ENCODE peak calls at places on chromosome 7, in eight cellular contexts. D is nephron progenitor cell, J is hepatocyte, F is brain microvascular endothelial cell, Z is HCT116, H is fibroblast of lung, O is AG04450, E is mucosa of descending colon. B is an unnamed sample.

GRCh38 chr7:29871787-29872398 is 65.6 kb downstream of the WIPF3 start:
- DNase-seq in Z (no peak), F (peak), D (no peak), H (peak), J (no peak), O (no peak), E (no peak), B (no peak)

GRCh38 chr7:116025098-116025809 is 5.3 kb downstream of the TFEC start:
- DNase-seq in H (peak), F (peak), Z (no peak), E (no peak), O (no peak), D (no peak), J (peak), B (peak)

GRCh38 chr7:139777948-139778841 is at the start of gene HIPK2:
- DNase-seq in Z (no peak), H (peak), D (peak), E (peak), F (peak), O (no peak), J (peak), B (no peak)

GRCh38 chr7:82183633-82184032 is 259.9 kb downstream of the CACNA2D1 start:
- DNase-seq in H (peak), D (no peak), E (no peak), O (no peak), Z (no peak), J (no peak), F (peak), B (no peak)

GRCh38 chr7:158973440-158973839 is 117.1 kb downstream of the DYNC2I1 start:
- DNase-seq in J (peak), F (no peak), O (no peak), Z (peak), H (no peak), D (peak), E (no peak), B (peak)

GRCh38 chr7:155373359-155374273 is 75.9 kb downstream of the INSIG1 start:
- DNase-seq in O (no peak), H (peak), D (no peak), F (no peak), J (no peak), E (no peak), Z (no peak), B (no peak)

GRCh38 chr7:111094387-111094786 is 3.5 kb downstream of the LRRN3 start:
- DNase-seq in E (no peak), F (no peak), Z (no peak), J (no peak), D (no peak), H (no peak), O (no peak), B (no peak)

GRCh38 chr7:3942778-3943177 is 641.7 kb downstream of the SDK1 start:
- DNase-seq in D (no peak), H (peak), F (no peak), Z (no peak), J (no peak), O (no peak), E (no peak), B (no peak)

GRCh38 chr7:27112960-27113949 is 10.8 kb upstream of the HOXA2 start:
- DNase-seq in O (peak), F (no peak), H (peak), D (peak), J (peak), Z (peak), E (peak), B (no peak)

GRCh38 chr7:112080441-112080840 is 125.8 kb downstream of the DOCK4 start:
- DNase-seq in F (peak), D (no peak), O (peak), E (no peak), Z (no peak), H (peak), J (no peak), B (no peak)

GRCh38 chr7:28733035-28733434 is 225.1 kb downstream of the TRIL start:
- DNase-seq in D (no peak), J (no peak), H (no peak), Z (no peak), E (no peak), O (no peak), F (no peak), B (no peak)

GRCh38 chr7:101166909-101167644 is 1.7 kb upstream of the VGF start:
- DNase-seq in Z (no peak), J (peak), D (no peak), H (no peak), F (no peak), E (no peak), O (no peak), B (no peak)

GRCh38 chr7:30796105-30796869 is 25.1 kb downstream of the MINDY4 start:
- DNase-seq in O (peak), J (peak), Z (no peak), E (no peak), H (peak), F (no peak), D (no peak), B (no peak)

GRCh38 chr7:128708824-128709223 is 30.3 kb upstream of the CALU start:
- DNase-seq in Z (no peak), E (no peak), H (no peak), J (no peak), F (no peak), D (no peak), O (no peak), B (no peak)

GRCh38 chr7:38833329-38833728 is 75.7 kb downstream of the VPS41 start:
- DNase-seq in D (no peak), O (no peak), J (no peak), Z (no peak), F (no peak), E (no peak), H (no peak), B (no peak)

GRCh38 chr7:106358103-106358663 is 73.4 kb upstream of the NAMPT start:
- DNase-seq in E (no peak), Z (no peak), O (no peak), D (no peak), J (peak), F (peak), H (peak), B (no peak)

GRCh38 chr7:155524018-155524556 is 22.3 kb downstream of the CNPY1 start:
- DNase-seq in D (no peak), J (no peak), E (no peak), O (no peak), F (no peak), Z (no peak), H (no peak), B (no peak)

GRCh38 chr7:137485818-137486217 is 142.3 kb upstream of the PTN start:
- DNase-seq in E (no peak), F (no peak), Z (no peak), J (no peak), H (no peak), D (no peak), O (no peak), B (no peak)

GRCh38 chr7:27409776-27410175 is 167.2 kb downstream of the EVX1 start:
- DNase-seq in O (no peak), F (no peak), D (no peak), E (no peak), J (peak), Z (no peak), H (peak), B (peak)

GRCh38 chr7:120865191-120865976 is 7.4 kb upstream of the TSPAN12 start:
- DNase-seq in F (no peak), E (no peak), O (no peak), D (no peak), H (no peak), Z (no peak), J (no peak), B (no peak)

GRCh38 chr7:16345979-16346958 is 75.1 kb downstream of the CRPPA start:
- DNase-seq in H (peak), O (peak), E (no peak), D (no peak), F (peak), Z (peak), J (no peak), B (no peak)

GRCh38 chr7:129859188-129859587 is 93.6 kb downstream of the UBE2H start:
- DNase-seq in E (no peak), Z (no peak), D (no peak), F (peak), O (no peak), H (no peak), J (no peak), B (no peak)

GRCh38 chr7:27146491-27147210 is 923 bp downstream of the HOXA6 start:
- DNase-seq in F (no peak), H (no peak), J (no peak), Z (no peak), O (no peak), E (no peak), D (peak), B (no peak)

GRCh38 chr7:105336009-105336408 is 52.7 kb downstream of the SRPK2 start:
- DNase-seq in Z (no peak), O (no peak), D (no peak), F (no peak), H (peak), E (no peak), J (no peak), B (no peak)

GRCh38 chr7:134432296-134433152 is 26.4 kb downstream of the AKR1B1 start:
- DNase-seq in H (peak), O (peak), F (peak), J (peak), E (peak), D (peak), Z (peak), B (peak)

GRCh38 chr7:116782177-116782711 is 80.1 kb upstream of the CAPZA2 start:
- DNase-seq in H (peak), Z (no peak), D (no peak), E (no peak), J (no peak), O (no peak), F (peak), B (no peak)

GRCh38 chr7:56087445-56087844 is 5.3 kb downstream of the PHKG1 start:
- DNase-seq in H (no peak), E (no peak), Z (no peak), F (no peak), J (no peak), D (no peak), O (no peak), B (no peak)

GRCh38 chr7:56091591-56091990 is 1.2 kb downstream of the PHKG1 start:
- DNase-seq in Z (no peak), O (no peak), F (no peak), J (no peak), D (no peak), E (no peak), H (no peak), B (no peak)

GRCh38 chr7:56097700-56098099 is 4.9 kb upstream of the PHKG1 start:
- DNase-seq in Z (no peak), H (peak), J (no peak), E (no peak), F (peak), D (no peak), O (peak), B (no peak)

GRCh38 chr7:56092789-56093531 is at the start of gene PHKG1:
- DNase-seq in J (no peak), Z (no peak), D (no peak), F (peak), E (peak), O (peak), H (peak), B (peak)
- TF ChIP-seq CTCF in J (peak), Z (peak), D (no peak), F (peak), E (peak), O (peak), H (peak), B (peak)

GRCh38 chr7:141976524-141977245 is 3.1 kb upstream of the TAS2R38 start:
- DNase-seq in E (no peak), J (no peak), D (no peak), Z (no peak), H (no peak), O (no peak), F (no peak), B (no peak)
- TF ChIP-seq CTCF in E (no peak), J (no peak), D (no peak), Z (no peak), H (no peak), O (no peak), F (no peak), B (no peak)

GRCh38 chr7:4998244-4998643 is 39.3 kb upstream of the MMD2 start:
- DNase-seq in O (no peak), F (no peak), E (no peak), H (no peak), Z (no peak), D (no peak), J (no peak), B (no peak)

GRCh38 chr7:4995429-4995969 is 36.5 kb upstream of the MMD2 start:
- DNase-seq in D (no peak), O (no peak), Z (no peak), E (no peak), H (no peak), J (no peak), F (no peak), B (no peak)

GRCh38 chr7:4998830-4999768 is 40.1 kb upstream of the MMD2 start:
- DNase-seq in E (no peak), Z (no peak), O (no peak), J (no peak), H (no peak), D (no peak), F (no peak), B (no peak)

GRCh38 chr7:4993471-4993870 is 34.5 kb upstream of the MMD2 start:
- DNase-seq in J (no peak), O (no peak), E (no peak), F (no peak), H (no peak), Z (no peak), D (no peak), B (no peak)

GRCh38 chr7:4996696-4997222 is 37.8 kb upstream of the MMD2 start:
- DNase-seq in H (no peak), E (no peak), D (no peak), J (no peak), Z (no peak), F (no peak), O (no peak), B (no peak)
- TF ChIP-seq CTCF in H (no peak), E (no peak), D (no peak), J (no peak), Z (no peak), F (no peak), O (no peak), B (no peak)

DNA sequence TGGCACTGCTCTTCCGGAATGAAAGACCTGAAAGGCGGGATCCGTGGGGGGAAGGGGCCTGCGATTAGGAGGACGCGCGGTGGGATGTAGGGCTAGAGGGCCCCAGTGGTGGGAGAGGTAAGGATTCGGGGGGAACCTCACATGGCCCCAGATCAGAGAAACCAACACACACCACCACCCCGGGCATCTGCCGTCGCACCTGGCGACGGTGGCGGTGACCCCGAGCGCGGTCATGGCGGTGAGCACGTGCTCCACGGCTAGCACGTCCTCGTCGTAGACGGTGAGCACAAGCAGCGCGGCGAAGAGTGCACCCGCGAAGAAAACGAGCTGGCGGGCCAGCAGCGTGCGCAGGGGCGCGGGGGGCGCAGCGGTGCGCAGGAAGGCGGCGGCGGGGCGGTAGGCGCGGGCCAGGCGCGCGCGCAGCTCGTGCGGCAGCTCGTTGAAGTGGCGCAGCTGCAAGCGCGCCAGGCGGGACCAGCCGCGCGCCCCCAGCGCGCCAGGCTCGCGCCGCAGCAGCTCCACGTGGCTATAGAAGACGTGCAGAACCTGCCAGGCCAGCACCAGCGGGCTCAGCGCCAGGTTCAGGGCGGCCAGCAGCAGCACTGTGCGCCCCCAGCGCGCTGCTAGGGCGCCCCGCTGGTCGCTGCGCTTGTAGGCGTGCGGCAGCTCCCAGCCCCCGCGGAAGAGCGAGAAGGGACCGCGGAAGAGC is 5.7 kb downstream of the ATG9B start:
- DNase-seq in J (peak), E (no peak), O (no peak), D (peak), F (no peak), Z (no peak), H (no peak), B (no peak)
- TF ChIP-seq CTCF in J (no peak), E (no peak), O (no peak), D (peak), F (no peak), Z (no peak), H (no peak), B (no peak)

DNA sequence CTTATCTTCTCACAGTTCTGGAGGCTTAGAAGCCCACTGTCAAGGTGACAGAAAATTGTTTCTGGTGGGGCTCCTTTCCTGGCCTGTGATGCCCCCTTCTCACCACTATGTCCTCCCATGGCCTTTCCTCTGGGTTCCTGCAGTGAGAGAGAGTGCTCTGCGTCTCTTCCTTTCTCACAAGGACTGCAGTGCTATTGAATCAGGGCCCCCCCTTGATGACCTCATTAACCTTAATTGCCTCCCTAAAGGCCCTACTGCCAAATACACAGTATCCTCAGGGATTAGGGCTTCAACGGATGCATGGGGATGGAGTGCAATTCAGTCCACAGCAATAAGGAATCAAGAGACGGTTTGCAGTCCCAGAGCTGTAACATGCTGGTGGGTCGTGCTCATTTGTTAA is 82.0 kb upstream of the GRB10 start:
- DNase-seq in F (no peak), J (no peak), H (no peak), D (no peak), E (no peak), Z (no peak), O (no peak), B (no peak)
- TF ChIP-seq CTCF in F (no peak), J (no peak), H (no peak), D (no peak), E (no peak), Z (no peak), O (no peak), B (no peak)

GRCh38 chr7:42522227-42522991 is 285.4 kb upstream of the GLI3 start:
- DNase-seq in F (peak), H (peak), Z (no peak), E (no peak), J (peak), O (no peak), D (no peak), B (no peak)
- TF ChIP-seq CTCF in F (peak), H (peak), Z (no peak), E (no peak), J (peak), O (peak), D (no peak), B (no peak)

GRCh38 chr7:7424151-7424873 is 111.4 kb downstream of the COL28A1 start:
- DNase-seq in H (peak), D (peak), O (no peak), J (peak), F (peak), E (no peak), Z (peak), B (peak)
- TF ChIP-seq CTCF in H (peak), D (peak), O (peak), J (peak), F (peak), E (peak), Z (peak), B (peak)

DNA sequence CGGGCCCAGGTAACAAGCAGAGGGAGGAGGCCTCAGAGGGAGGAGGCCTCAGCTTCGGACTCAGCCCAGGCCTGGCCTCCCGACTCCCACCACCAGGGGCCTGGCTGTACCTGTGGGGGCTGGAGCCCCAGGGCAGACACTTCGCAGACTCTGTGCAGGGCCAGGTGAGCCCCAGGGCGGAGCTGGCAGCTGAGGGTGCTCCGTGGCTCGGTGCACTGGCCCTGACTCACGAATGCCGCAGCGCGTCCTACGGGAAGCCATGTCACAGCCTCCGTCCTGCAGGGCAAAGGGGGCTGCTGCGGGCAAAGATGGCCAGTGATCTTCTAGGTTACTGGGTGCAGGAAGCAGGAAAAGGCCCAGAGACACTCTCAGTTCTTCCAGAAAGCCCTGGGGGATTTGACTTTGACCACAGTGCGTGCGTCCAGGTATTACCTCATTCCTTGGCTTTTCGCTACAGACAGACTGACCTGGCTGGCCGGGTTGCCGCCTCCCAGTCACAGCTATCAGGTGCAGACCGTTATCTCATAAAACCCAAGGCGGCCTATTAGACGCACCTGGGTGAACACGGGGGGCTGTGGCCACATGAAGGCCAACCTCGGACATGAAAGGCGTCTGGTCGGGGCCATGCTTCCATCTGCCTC is 80.1 kb downstream of the FOXL3 start:
- DNase-seq in E (peak), O (no peak), J (peak), F (no peak), D (no peak), Z (no peak), H (no peak), B (no peak)
- TF ChIP-seq CTCF in E (no peak), O (no peak), J (no peak), F (no peak), D (no peak), Z (no peak), H (no peak), B (no peak)